ENCODE peak calls at places on chromosome 11, in eight cellular contexts. One of them, this sample, is unnamed.

GRCh38 chr11:48081151-48082010 is 101.0 kb downstream of the PTPRJ start:
- DNase-seq in AG10803: peak
- DNase-seq in cardiac muscle cell: no peak
- DNase-seq in fibroblast of lung: peak
- DNase-seq in HL-60: peak
- DNase-seq in fibroblast of pulmonary artery: peak
- DNase-seq in uterus: peak
- DNase-seq in mucosa of descending colon: no peak
- DNase-seq in this sample: no peak

GRCh38 chr11:68677432-68677831 is 6.9 kb upstream of the GAL start:
- DNase-seq in AG10803: peak
- DNase-seq in cardiac muscle cell: no peak
- DNase-seq in fibroblast of lung: peak
- DNase-seq in HL-60: no peak
- DNase-seq in fibroblast of pulmonary artery: peak
- DNase-seq in uterus: no peak
- DNase-seq in mucosa of descending colon: peak
- DNase-seq in this sample: no peak

GRCh38 chr11:37182036-37182435 is 584.0 kb upstream of the RAG2 start:
- DNase-seq in AG10803: no peak
- DNase-seq in cardiac muscle cell: no peak
- DNase-seq in fibroblast of lung: no peak
- DNase-seq in HL-60: no peak
- DNase-seq in fibroblast of pulmonary artery: peak
- DNase-seq in uterus: no peak
- DNase-seq in mucosa of descending colon: no peak
- DNase-seq in this sample: no peak

GRCh38 chr11:78657441-78657840 is 82.8 kb upstream of the NARS2 start:
- DNase-seq in AG10803: no peak
- DNase-seq in cardiac muscle cell: no peak
- DNase-seq in fibroblast of lung: no peak
- DNase-seq in HL-60: no peak
- DNase-seq in fibroblast of pulmonary artery: no peak
- DNase-seq in uterus: no peak
- DNase-seq in mucosa of descending colon: no peak
- DNase-seq in this sample: no peak

GRCh38 chr11:48109046-48109666 is 107.5 kb upstream of the OR4B1 start:
- DNase-seq in AG10803: peak
- DNase-seq in cardiac muscle cell: no peak
- DNase-seq in fibroblast of lung: peak
- DNase-seq in HL-60: peak
- DNase-seq in fibroblast of pulmonary artery: peak
- DNase-seq in uterus: no peak
- DNase-seq in mucosa of descending colon: no peak
- DNase-seq in this sample: peak

GRCh38 chr11:130635937-130636336 is 187.5 kb downstream of the ADAMTS15 start:
- DNase-seq in AG10803: no peak
- DNase-seq in cardiac muscle cell: no peak
- DNase-seq in fibroblast of lung: no peak
- DNase-seq in HL-60: no peak
- DNase-seq in fibroblast of pulmonary artery: no peak
- DNase-seq in uterus: no peak
- DNase-seq in mucosa of descending colon: no peak
- DNase-seq in this sample: no peak

GRCh38 chr11:66849501-66850234 is 6.4 kb downstream of the RCE1 start:
- DNase-seq in AG10803: no peak
- DNase-seq in cardiac muscle cell: no peak
- DNase-seq in fibroblast of lung: no peak
- DNase-seq in HL-60: no peak
- DNase-seq in fibroblast of pulmonary artery: no peak
- DNase-seq in uterus: no peak
- DNase-seq in mucosa of descending colon: no peak
- DNase-seq in this sample: no peak

GRCh38 chr11:63537293-63538101 is 889 bp downstream of the PLAAT4 start:
- DNase-seq in AG10803: peak
- DNase-seq in cardiac muscle cell: no peak
- DNase-seq in fibroblast of lung: peak
- DNase-seq in HL-60: no peak
- DNase-seq in fibroblast of pulmonary artery: peak
- DNase-seq in uterus: peak
- DNase-seq in mucosa of descending colon: no peak
- DNase-seq in this sample: no peak

GRCh38 chr11:12186683-12187082 is 76.3 kb downstream of the MICAL2 start:
- DNase-seq in AG10803: no peak
- DNase-seq in cardiac muscle cell: no peak
- DNase-seq in fibroblast of lung: no peak
- DNase-seq in HL-60: no peak
- DNase-seq in fibroblast of pulmonary artery: no peak
- DNase-seq in uterus: no peak
- DNase-seq in mucosa of descending colon: no peak
- DNase-seq in this sample: no peak

GRCh38 chr11:12188548-12189317 is 78.3 kb downstream of the MICAL2 start:
- DNase-seq in AG10803: no peak
- DNase-seq in cardiac muscle cell: no peak
- DNase-seq in fibroblast of lung: no peak
- DNase-seq in HL-60: no peak
- DNase-seq in fibroblast of pulmonary artery: no peak
- DNase-seq in uterus: no peak
- DNase-seq in mucosa of descending colon: no peak
- DNase-seq in this sample: no peak

GRCh38 chr11:12185106-12185690 is 74.8 kb downstream of the MICAL2 start:
- DNase-seq in AG10803: no peak
- DNase-seq in cardiac muscle cell: no peak
- DNase-seq in fibroblast of lung: no peak
- DNase-seq in HL-60: no peak
- DNase-seq in fibroblast of pulmonary artery: no peak
- DNase-seq in uterus: no peak
- DNase-seq in mucosa of descending colon: no peak
- DNase-seq in this sample: no peak

GRCh38 chr11:12185914-12186313 is 75.5 kb downstream of the MICAL2 start:
- DNase-seq in AG10803: no peak
- DNase-seq in cardiac muscle cell: peak
- DNase-seq in fibroblast of lung: peak
- DNase-seq in HL-60: no peak
- DNase-seq in fibroblast of pulmonary artery: peak
- DNase-seq in uterus: no peak
- DNase-seq in mucosa of descending colon: no peak
- DNase-seq in this sample: no peak

GRCh38 chr11:12187399-12187798 is 77.0 kb downstream of the MICAL2 start:
- DNase-seq in AG10803: no peak
- DNase-seq in cardiac muscle cell: peak
- DNase-seq in fibroblast of lung: peak
- DNase-seq in HL-60: no peak
- DNase-seq in fibroblast of pulmonary artery: no peak
- DNase-seq in uterus: no peak
- DNase-seq in mucosa of descending colon: no peak
- DNase-seq in this sample: no peak
- H3K4me3 ChIP-seq in AG10803: no peak
- H3K4me3 ChIP-seq in cardiac muscle cell: no peak
- H3K4me3 ChIP-seq in fibroblast of lung: no peak
- H3K4me3 ChIP-seq in HL-60: no peak
- H3K4me3 ChIP-seq in fibroblast of pulmonary artery: no peak
- H3K4me3 ChIP-seq in uterus: no peak
- H3K4me3 ChIP-seq in mucosa of descending colon: no peak
- H3K4me3 ChIP-seq in this sample: no peak

GRCh38 chr11:134068829-134069425 is at the start of gene JAM3:
- DNase-seq in AG10803: peak
- DNase-seq in cardiac muscle cell: peak
- DNase-seq in fibroblast of lung: peak
- DNase-seq in HL-60: peak
- DNase-seq in fibroblast of pulmonary artery: peak
- DNase-seq in uterus: peak
- DNase-seq in mucosa of descending colon: peak
- DNase-seq in this sample: peak

GRCh38 chr11:134067486-134067885 is 1.4 kb upstream of the JAM3 start:
- DNase-seq in AG10803: no peak
- DNase-seq in cardiac muscle cell: no peak
- DNase-seq in fibroblast of lung: no peak
- DNase-seq in HL-60: no peak
- DNase-seq in fibroblast of pulmonary artery: no peak
- DNase-seq in uterus: no peak
- DNase-seq in mucosa of descending colon: no peak
- DNase-seq in this sample: no peak

GRCh38 chr11:134071306-134071705 is 2.4 kb downstream of the JAM3 start:
- DNase-seq in AG10803: no peak
- DNase-seq in cardiac muscle cell: no peak
- DNase-seq in fibroblast of lung: no peak
- DNase-seq in HL-60: no peak
- DNase-seq in fibroblast of pulmonary artery: no peak
- DNase-seq in uterus: no peak
- DNase-seq in mucosa of descending colon: no peak
- DNase-seq in this sample: no peak

GRCh38 chr11:134069996-134070845 is 1.3 kb downstream of the JAM3 start:
- DNase-seq in AG10803: no peak
- DNase-seq in cardiac muscle cell: peak
- DNase-seq in fibroblast of lung: no peak
- DNase-seq in HL-60: no peak
- DNase-seq in fibroblast of pulmonary artery: no peak
- DNase-seq in uterus: no peak
- DNase-seq in mucosa of descending colon: no peak
- DNase-seq in this sample: no peak

GRCh38 chr11:134069426-134069921 is 602 bp downstream of the JAM3 start:
- DNase-seq in AG10803: peak
- DNase-seq in cardiac muscle cell: peak
- DNase-seq in fibroblast of lung: peak
- DNase-seq in HL-60: no peak
- DNase-seq in fibroblast of pulmonary artery: peak
- DNase-seq in uterus: peak
- DNase-seq in mucosa of descending colon: no peak
- DNase-seq in this sample: no peak
- H3K4me3 ChIP-seq in AG10803: peak
- H3K4me3 ChIP-seq in cardiac muscle cell: peak
- H3K4me3 ChIP-seq in fibroblast of lung: peak
- H3K4me3 ChIP-seq in HL-60: no peak
- H3K4me3 ChIP-seq in fibroblast of pulmonary artery: peak
- H3K4me3 ChIP-seq in uterus: peak
- H3K4me3 ChIP-seq in mucosa of descending colon: no peak
- H3K4me3 ChIP-seq in this sample: peak

GRCh38 chr11:14643697-14644395 is at the start of gene PDE3B:
- DNase-seq in AG10803: peak
- DNase-seq in cardiac muscle cell: peak
- DNase-seq in fibroblast of lung: peak
- DNase-seq in HL-60: peak
- DNase-seq in fibroblast of pulmonary artery: peak
- DNase-seq in uterus: peak
- DNase-seq in mucosa of descending colon: peak
- DNase-seq in this sample: peak

GRCh38 chr11:14645247-14645912 is 1.8 kb downstream of the PDE3B start:
- DNase-seq in AG10803: peak
- DNase-seq in cardiac muscle cell: no peak
- DNase-seq in fibroblast of lung: peak
- DNase-seq in HL-60: no peak
- DNase-seq in fibroblast of pulmonary artery: peak
- DNase-seq in uterus: no peak
- DNase-seq in mucosa of descending colon: no peak
- DNase-seq in this sample: no peak

GRCh38 chr11:14644396-14645246 is 1.0 kb downstream of the PDE3B start:
- DNase-seq in AG10803: no peak
- DNase-seq in cardiac muscle cell: peak
- DNase-seq in fibroblast of lung: peak
- DNase-seq in HL-60: no peak
- DNase-seq in fibroblast of pulmonary artery: peak
- DNase-seq in uterus: no peak
- DNase-seq in mucosa of descending colon: peak
- DNase-seq in this sample: no peak

GRCh38 chr11:14642873-14643696 is 519 bp upstream of the PDE3B start:
- DNase-seq in AG10803: no peak
- DNase-seq in cardiac muscle cell: no peak
- DNase-seq in fibroblast of lung: no peak
- DNase-seq in HL-60: no peak
- DNase-seq in fibroblast of pulmonary artery: no peak
- DNase-seq in uterus: no peak
- DNase-seq in mucosa of descending colon: no peak
- DNase-seq in this sample: no peak

DNA sequence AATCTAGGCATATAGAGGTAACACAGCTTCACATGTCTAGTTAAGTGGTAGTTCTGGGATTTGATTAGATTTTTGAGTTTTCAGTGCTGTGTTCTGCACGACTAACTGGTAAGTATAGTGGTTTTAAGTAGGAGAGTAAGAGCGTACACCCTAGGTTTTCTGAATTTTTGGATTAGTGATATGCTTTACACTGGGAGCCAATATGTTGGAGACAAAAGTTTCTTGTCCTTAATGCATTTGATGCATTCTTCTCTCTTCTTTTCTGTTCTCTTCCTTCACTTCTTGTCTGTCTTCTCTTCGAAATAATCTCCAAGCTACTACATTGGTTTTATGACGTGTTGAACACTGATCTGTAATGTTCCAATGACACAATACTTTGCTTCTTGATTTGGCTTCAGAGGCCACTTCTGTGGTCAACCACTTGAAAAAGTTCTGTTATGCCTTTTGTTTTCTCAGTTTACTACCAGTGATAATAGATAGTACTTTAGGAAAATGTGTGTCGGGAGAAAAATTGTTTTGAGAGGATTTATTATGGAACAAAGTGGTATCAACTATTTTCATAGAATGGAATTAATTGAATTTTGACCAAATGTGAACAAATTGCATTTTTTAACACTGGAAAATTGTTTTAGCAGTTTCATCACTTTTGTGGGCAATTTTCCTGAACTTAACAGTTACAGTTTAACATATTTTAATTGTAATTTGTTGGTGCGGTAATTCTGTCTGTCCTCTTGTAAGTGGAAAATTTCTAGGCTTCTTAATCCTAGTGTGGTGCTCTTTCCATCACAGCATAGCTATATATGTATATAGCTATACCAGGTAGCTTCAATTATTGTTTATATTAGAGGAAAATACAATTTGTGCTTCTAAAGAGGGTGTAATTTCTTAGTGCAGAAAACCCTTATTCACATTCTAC is 2.6 kb downstream of the PDE3B start:
- DNase-seq in AG10803: no peak
- DNase-seq in cardiac muscle cell: no peak
- DNase-seq in fibroblast of lung: no peak
- DNase-seq in HL-60: peak
- DNase-seq in fibroblast of pulmonary artery: no peak
- DNase-seq in uterus: no peak
- DNase-seq in mucosa of descending colon: no peak
- DNase-seq in this sample: no peak
- H3K4me3 ChIP-seq in AG10803: no peak
- H3K4me3 ChIP-seq in cardiac muscle cell: peak
- H3K4me3 ChIP-seq in fibroblast of lung: peak
- H3K4me3 ChIP-seq in HL-60: peak
- H3K4me3 ChIP-seq in fibroblast of pulmonary artery: no peak
- H3K4me3 ChIP-seq in uterus: no peak
- H3K4me3 ChIP-seq in mucosa of descending colon: peak
- H3K4me3 ChIP-seq in this sample: peak

DNA sequence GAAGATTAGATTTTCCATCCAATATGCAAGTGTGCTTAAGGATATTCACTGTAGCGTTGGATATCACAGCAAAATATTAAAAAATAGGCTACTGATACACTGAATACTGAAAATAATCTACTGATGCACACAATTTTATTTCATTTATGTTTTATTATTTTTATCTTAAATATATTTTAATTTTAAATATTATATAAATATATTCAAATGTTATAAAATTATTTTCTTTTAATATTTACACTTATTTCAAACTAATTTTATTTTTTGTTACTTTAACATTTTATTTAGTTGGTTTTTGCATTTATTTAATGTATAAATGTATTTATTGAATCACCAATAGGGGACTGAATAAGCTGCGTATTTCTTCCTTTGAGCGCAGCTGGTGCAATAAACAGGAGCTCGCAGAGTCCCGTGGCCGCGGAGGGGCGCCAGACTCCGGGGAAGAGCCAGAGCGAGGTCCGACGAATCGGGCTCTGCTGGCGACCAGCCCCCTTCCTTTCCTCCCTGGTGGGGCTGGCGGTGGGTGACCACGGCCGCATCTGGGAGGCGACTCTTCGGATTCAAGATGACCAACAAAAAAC is 12.2 kb downstream of the MMP3 start:
- DNase-seq in AG10803: peak
- DNase-seq in cardiac muscle cell: peak
- DNase-seq in fibroblast of lung: peak
- DNase-seq in HL-60: no peak
- DNase-seq in fibroblast of pulmonary artery: peak
- DNase-seq in uterus: no peak
- DNase-seq in mucosa of descending colon: peak
- DNase-seq in this sample: no peak
- H3K4me3 ChIP-seq in AG10803: peak
- H3K4me3 ChIP-seq in cardiac muscle cell: no peak
- H3K4me3 ChIP-seq in fibroblast of lung: peak
- H3K4me3 ChIP-seq in HL-60: no peak
- H3K4me3 ChIP-seq in fibroblast of pulmonary artery: peak
- H3K4me3 ChIP-seq in uterus: no peak
- H3K4me3 ChIP-seq in mucosa of descending colon: no peak
- H3K4me3 ChIP-seq in this sample: no peak